ENCODE peak calls at places on chromosomes 7 and 10, in four cellular contexts. M is neuronal stem cell, I is IMR-90, P is mesenchymal stem cell. S is an unnamed sample.

GRCh38 chr10:79948976-79949722 is at the start of gene SFTPD:
- DNase-seq in M (no peak), P (no peak), I (no peak), S (peak; percentile 98)

GRCh38 chr7:96953676-96954513 is 51.5 kb upstream of the DLX6 start:
- DNase-seq in P (no peak), M (no peak), I (no peak), S (peak; percentile 93)

GRCh38 chr7:116218051-116218645 is 7.8 kb downstream of the TES start:
- DNase-seq in M (no peak), I (peak; percentile 98), P (peak; percentile 92), S (no peak)

GRCh38 chr7:154777023-154777422 is 225.9 kb downstream of the PAXIP1 start:
- DNase-seq in M (no peak), P (no peak), I (no peak), S (peak; percentile 60)

GRCh38 chr7:139112316-139112715 is 2.8 kb upstream of the ZC3HAV1 start:
- DNase-seq in I (no peak), P (no peak), M (no peak), S (no peak)

GRCh38 chr10:35933940-35934636 is 292.0 kb upstream of the FZD8 start:
- DNase-seq in M (no peak), P (no peak), I (no peak), S (no peak)

GRCh38 chr10:132984801-132985545 is 42.6 kb upstream of the CFAP46 start:
- DNase-seq in P (no peak), M (no peak), I (no peak), S (peak; percentile 15)

GRCh38 chr7:25073451-25073850 is 51.6 kb downstream of the CYCS start:
- DNase-seq in I (peak; percentile 86), P (peak; percentile 70), M (no peak), S (no peak)

GRCh38 chr7:22664988-22665798 is 61.8 kb upstream of the IL6 start:
- DNase-seq in P (no peak), M (no peak), I (no peak), S (no peak)

GRCh38 chr10:59894114-59894513 is 12.2 kb downstream of the CCDC6 start:
- DNase-seq in P (no peak), M (no peak), I (peak; percentile 93), S (no peak)

GRCh38 chr10:55237462-55237861 is 436.4 kb upstream of the PCDH15 start:
- DNase-seq in M (no peak), P (no peak), I (no peak), S (no peak)

GRCh38 chr7:4964506-4964905 is 5.5 kb upstream of the MMD2 start:
- DNase-seq in M (no peak), P (no peak), I (no peak), S (no peak)

GRCh38 chr10:117539903-117540639 is 2.5 kb upstream of the EMX2 start:
- DNase-seq in P (no peak), I (no peak), M (no peak), S (no peak)

GRCh38 chr10:97499561-97500296 is 1.0 kb downstream of the UBTD1 start:
- DNase-seq in P (peak; percentile 66), M (no peak), I (peak; percentile 55), S (peak; percentile 20)

GRCh38 chr7:44394636-44395035 is 69.2 kb upstream of the CAMK2B start:
- DNase-seq in P (no peak), M (no peak), I (no peak), S (no peak)

GRCh38 chr10:124043310-124044142 is 49.9 kb downstream of the CHST15 start:
- DNase-seq in I (no peak), M (no peak), P (no peak), S (no peak)

GRCh38 chr10:96025566-96025965 is 17.8 kb upstream of the CCNJ start:
- DNase-seq in P (peak; percentile 16), M (no peak), I (peak; percentile 6), S (peak; percentile 53)

GRCh38 chr7:148478551-148478950 is 112.0 kb upstream of the C7orf33 start:
- DNase-seq in M (no peak), I (no peak), P (no peak), S (no peak)

GRCh38 chr7:129083525-129083924 is 28.6 kb upstream of the TNPO3 start:
- DNase-seq in P (no peak), I (no peak), M (no peak), S (no peak)

GRCh38 chr10:72048450-72049124 is 39.8 kb downstream of the SPOCK2 start:
- DNase-seq in I (peak; percentile 90), P (peak; percentile 91), M (peak; percentile 92), S (peak; percentile 99)

GRCh38 chr7:108434030-108434429 is 22.2 kb downstream of the NRCAM start:
- DNase-seq in P (no peak), I (no peak), M (no peak), S (no peak)

GRCh38 chr7:92843034-92843760 is 6.8 kb upstream of the CDK6 start:
- DNase-seq in P (peak; percentile 17), I (peak; percentile 62), M (no peak), S (no peak)

GRCh38 chr7:92758796-92759431 is 77.5 kb downstream of the CDK6 start:
- DNase-seq in I (no peak), M (no peak), P (no peak), S (no peak)

GRCh38 chr10:110495731-110496552 is 1.8 kb upstream of the DUSP5 start:
- DNase-seq in I (peak; percentile 93), P (peak; percentile 82), M (no peak), S (no peak)

GRCh38 chr10:45461034-45461433 is 87.0 kb downstream of the ALOX5 start:
- DNase-seq in M (no peak), P (no peak), I (peak; percentile 15), S (peak; percentile 12)

GRCh38 chr10:3906511-3907111 is 121.6 kb upstream of the KLF6 start:
- DNase-seq in M (no peak), P (peak; percentile 99), I (peak; percentile 91), S (peak; percentile 91)

GRCh38 chr10:132544744-132545658 is 7.4 kb downstream of the INPP5A start:
- DNase-seq in M (no peak), P (no peak), I (no peak), S (no peak)

GRCh38 chr10:82668266-82668665 is 793.3 kb downstream of the NRG3 start:
- DNase-seq in P (no peak), I (no peak), M (no peak), S (peak; percentile 10)

GRCh38 chr7:27442446-27442845 is 199.8 kb downstream of the EVX1 start:
- DNase-seq in M (no peak), P (no peak), I (peak; percentile 55), S (no peak)

GRCh38 chr7:81626008-81626407 is 143.8 kb downstream of the HGF start:
- DNase-seq in I (peak; percentile 65), P (peak; percentile 58), M (no peak), S (no peak)

GRCh38 chr10:4061441-4061951 is 276.5 kb upstream of the KLF6 start:
- DNase-seq in I (no peak), P (peak; percentile 39), M (no peak), S (no peak)

GRCh38 chr7:6430271-6430940 is 17.3 kb downstream of the DAGLB start:
- DNase-seq in I (peak; percentile 80), P (peak; percentile 57), M (no peak), S (peak; percentile 57)

GRCh38 chr10:70566515-70567290 is 35.8 kb downstream of the PRF1 start:
- DNase-seq in P (no peak), I (no peak), M (no peak), S (no peak)

GRCh38 chr10:118439824-118440223 is 97.7 kb upstream of the FAM204A start:
- DNase-seq in M (no peak), P (no peak), I (no peak), S (no peak)

DNA sequence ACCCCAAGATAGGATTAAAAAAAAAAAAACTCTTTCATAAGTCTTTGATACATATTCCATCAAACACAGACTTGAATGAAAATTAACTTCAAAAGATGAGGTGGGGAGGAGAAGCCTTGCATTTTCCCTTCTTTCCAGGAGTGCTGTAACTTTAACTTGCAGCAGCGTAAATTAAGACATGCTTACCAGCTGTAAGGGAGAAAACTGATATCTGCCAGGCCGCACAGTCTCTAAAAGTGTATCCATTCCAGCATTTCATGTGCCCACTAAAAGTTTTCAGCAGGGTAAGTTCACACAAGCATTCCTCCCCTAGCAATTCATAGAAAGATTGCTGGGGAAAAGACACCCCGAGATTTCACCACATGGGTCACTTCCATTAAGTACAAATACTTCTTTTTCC is 4.7 kb downstream of the CTBP2 start:
- DNase-seq in P (peak; percentile 18), M (no peak), I (no peak), S (no peak)
- H2BK5ac ChIP-seq in P (no peak overlapping the region), M (no peak overlapping the region), I (no peak overlapping the region), S (no peak overlapping the region)

GRCh38 chr7:74480861-74481417 is 27.2 kb downstream of the GTF2IRD1 start:
- DNase-seq in P (peak; percentile 83), I (peak; percentile 51), M (no peak), S (peak; percentile 95)
- H3K23ac ChIP-seq in P (no peak overlapping the region), I (peak overlapping the region; percentile 93), M (no peak overlapping the region), S (no peak overlapping the region)

DNA sequence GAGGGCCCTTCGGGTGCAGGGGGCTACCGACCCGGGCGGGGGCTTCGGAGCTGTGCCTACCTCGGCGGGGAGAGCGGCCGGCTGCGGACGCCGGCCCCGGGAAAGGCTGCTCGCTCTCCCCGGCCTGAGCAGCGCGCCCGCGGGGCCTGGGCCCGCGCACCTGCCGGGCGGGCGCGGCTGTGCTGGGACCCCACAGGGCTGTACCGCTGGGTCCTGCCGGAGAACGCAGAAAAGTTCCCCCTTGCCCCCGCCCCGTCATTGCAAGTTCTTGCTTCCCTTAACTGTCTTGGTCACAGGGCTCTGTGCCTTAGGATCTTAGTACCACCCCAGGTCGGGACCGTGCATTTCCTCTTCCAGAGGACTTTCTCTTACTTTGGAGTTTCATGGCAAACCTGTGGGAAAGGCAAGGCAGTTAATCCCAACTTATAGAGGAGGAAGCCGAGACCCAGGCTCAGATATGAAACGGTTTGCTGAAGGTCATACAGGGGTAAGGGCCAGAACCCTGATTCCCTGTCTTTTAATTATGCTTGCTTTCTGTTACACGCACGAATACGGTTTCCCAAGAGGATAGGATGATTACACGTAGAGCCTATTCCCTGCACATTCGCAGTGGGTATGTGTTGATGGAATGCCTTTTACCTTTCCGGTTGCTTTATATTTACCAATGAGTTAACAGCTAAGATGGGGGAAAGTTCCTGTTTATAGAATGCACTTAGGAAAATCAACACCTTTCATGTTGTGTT is 662 bp downstream of the PCGF5 start:
- DNase-seq in I (peak; percentile 19), P (peak; percentile 49), M (no peak), S (no peak)
- H4K8ac ChIP-seq in I (peak overlapping the region; percentile 33), P (peak overlapping the region; percentile 64), M (no peak overlapping the region), S (no peak overlapping the region)

DNA sequence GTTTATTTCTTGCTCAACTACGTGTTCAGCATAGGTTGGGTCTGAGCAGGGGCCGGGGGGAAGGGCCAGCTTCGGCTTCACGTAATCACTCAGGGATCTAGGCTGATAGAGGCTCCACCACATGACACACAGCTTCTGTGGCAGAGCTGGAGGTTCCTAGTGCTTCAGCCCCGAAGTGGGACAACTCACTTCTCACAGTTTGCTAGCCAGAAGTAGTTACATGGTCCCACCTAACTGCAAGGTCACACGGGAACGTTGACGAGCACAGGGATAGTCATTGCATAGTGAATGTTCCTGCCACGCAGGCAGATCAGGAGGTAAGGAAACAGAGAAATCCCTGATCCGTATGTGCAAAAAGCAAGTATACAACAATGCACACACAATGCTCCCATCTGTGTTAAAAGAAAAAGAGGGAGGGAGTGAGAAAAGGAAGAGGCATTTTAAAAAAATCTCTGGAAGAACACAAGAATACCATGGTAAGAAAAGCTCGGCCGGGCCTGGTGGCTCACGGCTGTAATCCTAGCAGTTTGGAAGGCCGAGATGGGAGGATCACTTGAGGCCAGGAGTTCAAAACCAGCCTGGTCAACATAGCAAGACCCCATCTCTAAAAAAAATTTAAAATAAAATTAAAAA is 16.9 kb downstream of the SMURF1 start:
- DNase-seq in P (no peak), I (no peak), M (no peak), S (peak; percentile 86)
- H2BK5ac ChIP-seq in P (no peak overlapping the region), I (peak overlapping the region; percentile 18), M (no peak overlapping the region), S (no peak overlapping the region)